ENCODE peak calls at places on chromosomes 12 and 14, in six cellular contexts. One of them, this sample, is unnamed.

GRCh38 chr14:67583711-67584644 is 16.1 kb downstream of the PIGH start:
- DNase-seq in retinal pigment epithelial cell: no peak
- DNase-seq in activated T-helper 1 cell treated with Interleukin-2 at 50 U/mL for 16 hours: no peak
- DNase-seq in activated CD4-positive, alpha-beta T cell treated with anti-CD3 and anti-CD28 coated beads, Interleukin-2, amount 50 U/mL, for 1 hour: no peak
- DNase-seq in HTR-8/SVneo: peak
- DNase-seq in ELF-1: peak
- DNase-seq in this sample: peak

GRCh38 chr12:68490476-68490875 is 120.2 kb upstream of the RAP1B start:
- DNase-seq in retinal pigment epithelial cell: no peak
- DNase-seq in activated T-helper 1 cell treated with Interleukin-2 at 50 U/mL for 16 hours: no peak
- DNase-seq in activated CD4-positive, alpha-beta T cell treated with anti-CD3 and anti-CD28 coated beads, Interleukin-2, amount 50 U/mL, for 1 hour: no peak
- DNase-seq in HTR-8/SVneo: no peak
- DNase-seq in ELF-1: no peak
- DNase-seq in this sample: no peak

GRCh38 chr14:34030864-34031263 is 80.0 kb upstream of the EGLN3 start:
- DNase-seq in retinal pigment epithelial cell: no peak
- DNase-seq in activated T-helper 1 cell treated with Interleukin-2 at 50 U/mL for 16 hours: no peak
- DNase-seq in activated CD4-positive, alpha-beta T cell treated with anti-CD3 and anti-CD28 coated beads, Interleukin-2, amount 50 U/mL, for 1 hour: no peak
- DNase-seq in HTR-8/SVneo: no peak
- DNase-seq in ELF-1: no peak
- DNase-seq in this sample: no peak

GRCh38 chr12:92503977-92504966 is 198.5 kb upstream of the PLEKHG7 start:
- DNase-seq in retinal pigment epithelial cell: no peak
- DNase-seq in activated T-helper 1 cell treated with Interleukin-2 at 50 U/mL for 16 hours: no peak
- DNase-seq in activated CD4-positive, alpha-beta T cell treated with anti-CD3 and anti-CD28 coated beads, Interleukin-2, amount 50 U/mL, for 1 hour: no peak
- DNase-seq in HTR-8/SVneo: no peak
- DNase-seq in ELF-1: no peak
- DNase-seq in this sample: no peak

GRCh38 chr14:34713122-34713680 is 1.2 kb downstream of the CFL2 start:
- DNase-seq in retinal pigment epithelial cell: no peak
- DNase-seq in activated T-helper 1 cell treated with Interleukin-2 at 50 U/mL for 16 hours: no peak
- DNase-seq in activated CD4-positive, alpha-beta T cell treated with anti-CD3 and anti-CD28 coated beads, Interleukin-2, amount 50 U/mL, for 1 hour: no peak
- DNase-seq in HTR-8/SVneo: no peak
- DNase-seq in ELF-1: no peak
- DNase-seq in this sample: no peak

GRCh38 chr14:24679248-24680085 is 45.5 kb upstream of the GZMB start:
- DNase-seq in retinal pigment epithelial cell: no peak
- DNase-seq in activated T-helper 1 cell treated with Interleukin-2 at 50 U/mL for 16 hours: no peak
- DNase-seq in activated CD4-positive, alpha-beta T cell treated with anti-CD3 and anti-CD28 coated beads, Interleukin-2, amount 50 U/mL, for 1 hour: no peak
- DNase-seq in HTR-8/SVneo: no peak
- DNase-seq in ELF-1: no peak
- DNase-seq in this sample: no peak

GRCh38 chr14:26191666-26192065 is 406.2 kb downstream of the NOVA1 start:
- DNase-seq in retinal pigment epithelial cell: no peak
- DNase-seq in activated T-helper 1 cell treated with Interleukin-2 at 50 U/mL for 16 hours: no peak
- DNase-seq in activated CD4-positive, alpha-beta T cell treated with anti-CD3 and anti-CD28 coated beads, Interleukin-2, amount 50 U/mL, for 1 hour: no peak
- DNase-seq in HTR-8/SVneo: no peak
- DNase-seq in ELF-1: no peak
- DNase-seq in this sample: no peak

GRCh38 chr12:30090258-30090657 is 306.5 kb upstream of the TMTC1 start:
- DNase-seq in retinal pigment epithelial cell: no peak
- DNase-seq in activated T-helper 1 cell treated with Interleukin-2 at 50 U/mL for 16 hours: no peak
- DNase-seq in activated CD4-positive, alpha-beta T cell treated with anti-CD3 and anti-CD28 coated beads, Interleukin-2, amount 50 U/mL, for 1 hour: no peak
- DNase-seq in HTR-8/SVneo: no peak
- DNase-seq in ELF-1: no peak
- DNase-seq in this sample: no peak

GRCh38 chr12:133165776-133166175 is 15.5 kb upstream of the ZNF268 start:
- DNase-seq in retinal pigment epithelial cell: no peak
- DNase-seq in activated T-helper 1 cell treated with Interleukin-2 at 50 U/mL for 16 hours: no peak
- DNase-seq in activated CD4-positive, alpha-beta T cell treated with anti-CD3 and anti-CD28 coated beads, Interleukin-2, amount 50 U/mL, for 1 hour: no peak
- DNase-seq in HTR-8/SVneo: no peak
- DNase-seq in ELF-1: no peak
- DNase-seq in this sample: no peak

GRCh38 chr14:20989464-20989786 is 355 bp upstream of the METTL17 start:
- DNase-seq in retinal pigment epithelial cell: no peak
- DNase-seq in activated T-helper 1 cell treated with Interleukin-2 at 50 U/mL for 16 hours: no peak
- DNase-seq in activated CD4-positive, alpha-beta T cell treated with anti-CD3 and anti-CD28 coated beads, Interleukin-2, amount 50 U/mL, for 1 hour: no peak
- DNase-seq in HTR-8/SVneo: no peak
- DNase-seq in ELF-1: no peak
- DNase-seq in this sample: no peak

GRCh38 chr12:7346571-7347225 is 42.8 kb downstream of the ACSM4 start:
- DNase-seq in retinal pigment epithelial cell: no peak
- DNase-seq in activated T-helper 1 cell treated with Interleukin-2 at 50 U/mL for 16 hours: no peak
- DNase-seq in activated CD4-positive, alpha-beta T cell treated with anti-CD3 and anti-CD28 coated beads, Interleukin-2, amount 50 U/mL, for 1 hour: no peak
- DNase-seq in HTR-8/SVneo: no peak
- DNase-seq in ELF-1: no peak
- DNase-seq in this sample: no peak

GRCh38 chr14:70350078-70350477 is 9.4 kb downstream of the COX16 start:
- DNase-seq in retinal pigment epithelial cell: no peak
- DNase-seq in activated T-helper 1 cell treated with Interleukin-2 at 50 U/mL for 16 hours: no peak
- DNase-seq in activated CD4-positive, alpha-beta T cell treated with anti-CD3 and anti-CD28 coated beads, Interleukin-2, amount 50 U/mL, for 1 hour: no peak
- DNase-seq in HTR-8/SVneo: no peak
- DNase-seq in ELF-1: peak
- DNase-seq in this sample: no peak

GRCh38 chr12:132168311-132169031 is 24.2 kb downstream of the NOC4L start:
- DNase-seq in retinal pigment epithelial cell: no peak
- DNase-seq in activated T-helper 1 cell treated with Interleukin-2 at 50 U/mL for 16 hours: no peak
- DNase-seq in activated CD4-positive, alpha-beta T cell treated with anti-CD3 and anti-CD28 coated beads, Interleukin-2, amount 50 U/mL, for 1 hour: no peak
- DNase-seq in HTR-8/SVneo: no peak
- DNase-seq in ELF-1: no peak
- DNase-seq in this sample: no peak

GRCh38 chr12:121796855-121797751 is 3.6 kb upstream of the RHOF start:
- DNase-seq in retinal pigment epithelial cell: no peak
- DNase-seq in activated T-helper 1 cell treated with Interleukin-2 at 50 U/mL for 16 hours: no peak
- DNase-seq in activated CD4-positive, alpha-beta T cell treated with anti-CD3 and anti-CD28 coated beads, Interleukin-2, amount 50 U/mL, for 1 hour: no peak
- DNase-seq in HTR-8/SVneo: peak
- DNase-seq in ELF-1: peak
- DNase-seq in this sample: no peak

GRCh38 chr14:37985826-37986470 is 221.8 kb upstream of the SSTR1 start:
- DNase-seq in retinal pigment epithelial cell: peak
- DNase-seq in activated T-helper 1 cell treated with Interleukin-2 at 50 U/mL for 16 hours: peak
- DNase-seq in activated CD4-positive, alpha-beta T cell treated with anti-CD3 and anti-CD28 coated beads, Interleukin-2, amount 50 U/mL, for 1 hour: peak
- DNase-seq in HTR-8/SVneo: peak
- DNase-seq in ELF-1: peak
- DNase-seq in this sample: peak

GRCh38 chr14:55585854-55586253 is 5.8 kb downstream of the KTN1 start:
- DNase-seq in retinal pigment epithelial cell: no peak
- DNase-seq in activated T-helper 1 cell treated with Interleukin-2 at 50 U/mL for 16 hours: no peak
- DNase-seq in activated CD4-positive, alpha-beta T cell treated with anti-CD3 and anti-CD28 coated beads, Interleukin-2, amount 50 U/mL, for 1 hour: no peak
- DNase-seq in HTR-8/SVneo: no peak
- DNase-seq in ELF-1: no peak
- DNase-seq in this sample: no peak

GRCh38 chr14:51561141-51561540 is 90.6 kb upstream of the FRMD6 start:
- DNase-seq in retinal pigment epithelial cell: no peak
- DNase-seq in activated T-helper 1 cell treated with Interleukin-2 at 50 U/mL for 16 hours: no peak
- DNase-seq in activated CD4-positive, alpha-beta T cell treated with anti-CD3 and anti-CD28 coated beads, Interleukin-2, amount 50 U/mL, for 1 hour: no peak
- DNase-seq in HTR-8/SVneo: no peak
- DNase-seq in ELF-1: no peak
- DNase-seq in this sample: no peak

GRCh38 chr12:122080149-122081107 is 1.9 kb downstream of the MLXIP start:
- DNase-seq in retinal pigment epithelial cell: peak
- DNase-seq in activated T-helper 1 cell treated with Interleukin-2 at 50 U/mL for 16 hours: no peak
- DNase-seq in activated CD4-positive, alpha-beta T cell treated with anti-CD3 and anti-CD28 coated beads, Interleukin-2, amount 50 U/mL, for 1 hour: no peak
- DNase-seq in HTR-8/SVneo: peak
- DNase-seq in ELF-1: no peak
- DNase-seq in this sample: no peak

GRCh38 chr12:18462437-18462836 is 201.1 kb downstream of the PIK3C2G start:
- DNase-seq in retinal pigment epithelial cell: peak
- DNase-seq in activated T-helper 1 cell treated with Interleukin-2 at 50 U/mL for 16 hours: no peak
- DNase-seq in activated CD4-positive, alpha-beta T cell treated with anti-CD3 and anti-CD28 coated beads, Interleukin-2, amount 50 U/mL, for 1 hour: no peak
- DNase-seq in HTR-8/SVneo: no peak
- DNase-seq in ELF-1: no peak
- DNase-seq in this sample: no peak

GRCh38 chr12:81705586-81705985 is 53.6 kb downstream of the PPFIA2 start:
- DNase-seq in retinal pigment epithelial cell: no peak
- DNase-seq in activated T-helper 1 cell treated with Interleukin-2 at 50 U/mL for 16 hours: no peak
- DNase-seq in activated CD4-positive, alpha-beta T cell treated with anti-CD3 and anti-CD28 coated beads, Interleukin-2, amount 50 U/mL, for 1 hour: no peak
- DNase-seq in HTR-8/SVneo: no peak
- DNase-seq in ELF-1: no peak
- DNase-seq in this sample: no peak

GRCh38 chr14:47262801-47263200 is 412.6 kb downstream of the MDGA2 start:
- DNase-seq in retinal pigment epithelial cell: no peak
- DNase-seq in activated T-helper 1 cell treated with Interleukin-2 at 50 U/mL for 16 hours: no peak
- DNase-seq in activated CD4-positive, alpha-beta T cell treated with anti-CD3 and anti-CD28 coated beads, Interleukin-2, amount 50 U/mL, for 1 hour: no peak
- DNase-seq in HTR-8/SVneo: no peak
- DNase-seq in ELF-1: no peak
- DNase-seq in this sample: no peak

GRCh38 chr14:58073516-58073915 is 78.5 kb downstream of the ARMH4 start:
- DNase-seq in retinal pigment epithelial cell: no peak
- DNase-seq in activated T-helper 1 cell treated with Interleukin-2 at 50 U/mL for 16 hours: no peak
- DNase-seq in activated CD4-positive, alpha-beta T cell treated with anti-CD3 and anti-CD28 coated beads, Interleukin-2, amount 50 U/mL, for 1 hour: no peak
- DNase-seq in HTR-8/SVneo: no peak
- DNase-seq in ELF-1: no peak
- DNase-seq in this sample: no peak

GRCh38 chr12:105907982-105908381 is 230.8 kb downstream of the NUAK1 start:
- DNase-seq in retinal pigment epithelial cell: no peak
- DNase-seq in activated T-helper 1 cell treated with Interleukin-2 at 50 U/mL for 16 hours: no peak
- DNase-seq in activated CD4-positive, alpha-beta T cell treated with anti-CD3 and anti-CD28 coated beads, Interleukin-2, amount 50 U/mL, for 1 hour: no peak
- DNase-seq in HTR-8/SVneo: no peak
- DNase-seq in ELF-1: no peak
- DNase-seq in this sample: no peak

GRCh38 chr14:68576496-68577244 is 216.2 kb downstream of the ZFP36L1 start:
- DNase-seq in retinal pigment epithelial cell: peak
- DNase-seq in activated T-helper 1 cell treated with Interleukin-2 at 50 U/mL for 16 hours: no peak
- DNase-seq in activated CD4-positive, alpha-beta T cell treated with anti-CD3 and anti-CD28 coated beads, Interleukin-2, amount 50 U/mL, for 1 hour: no peak
- DNase-seq in HTR-8/SVneo: peak
- DNase-seq in ELF-1: no peak
- DNase-seq in this sample: no peak